ENCODE peak calls at places on chromosomes 16 and 17, in seven cellular contexts. B is progenitor cell of endocrine pancreas, H is foreskin fibroblast, R is prostate gland, V is RWPE1, O is fibroblast of mammary gland, U is HFF-Myc. C is an unnamed sample.

GRCh38 chr17:74117999-74118421 is 85.5 kb upstream of the RPL38 start:
- DNase-seq in H (no peak), V (no peak), B (no peak), O (no peak), R (no peak), U (no peak), C (no peak)

GRCh38 chr16:74304164-74304834 is 7.7 kb downstream of the PSMD7 start:
- DNase-seq in H (no peak), V (peak), B (no peak), U (no peak), R (no peak), O (peak), C (no peak)

GRCh38 chr17:58249270-58250133 is 11.1 kb downstream of the LPO start:
- DNase-seq in U (peak), O (peak), H (peak), R (peak), V (peak), B (peak), C (no peak)

GRCh38 chr17:50883850-50884291 is 17.7 kb upstream of the TOB1 start:
- DNase-seq in V (no peak), R (no peak), O (no peak), U (no peak), B (no peak), H (no peak), C (no peak)

GRCh38 chr17:71412803-71413202 is 708.0 kb upstream of the SOX9 start:
- DNase-seq in H (peak), U (peak), V (peak), R (no peak), O (peak), B (no peak), C (peak)

GRCh38 chr16:50644730-50645129 is 36.4 kb downstream of the SNX20 start:
- DNase-seq in H (no peak), V (peak), R (no peak), O (no peak), U (no peak), B (no peak), C (no peak)

GRCh38 chr16:89687092-89687940 is 827 bp downstream of the CDK10 start:
- DNase-seq in U (no peak), O (peak), B (peak), V (peak), R (no peak), H (peak), C (no peak)

GRCh38 chr16:56451753-56452689 is 667 bp downstream of the OGFOD1 start:
- DNase-seq in H (peak), U (peak), O (peak), R (peak), V (peak), B (no peak), C (no peak)

DNA sequence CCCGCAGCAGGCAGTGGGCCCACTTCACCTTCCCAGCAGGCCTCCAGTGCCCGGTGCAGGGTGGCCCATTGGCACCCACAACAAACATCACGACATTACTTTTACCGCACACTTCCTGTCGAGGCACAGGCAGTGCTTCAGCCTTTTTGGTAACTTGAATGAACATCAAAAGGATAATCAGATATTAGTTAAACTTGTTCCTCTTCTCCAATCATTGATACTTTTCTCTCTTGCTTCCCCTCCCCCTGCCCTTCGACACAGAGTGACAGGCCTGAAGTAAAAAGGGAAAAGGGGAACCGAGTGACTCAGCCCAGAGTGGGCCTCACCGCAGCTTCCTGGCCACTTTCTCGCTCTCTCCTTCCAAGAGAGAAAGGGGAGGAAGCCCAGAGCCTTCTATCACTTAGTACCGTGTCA is 507.0 kb downstream of the MAF start:
- DNase-seq in H (no peak), V (no peak), R (no peak), U (no peak), B (no peak), O (no peak), C (no peak)
- TF ChIP-seq CTCF in H (no peak), V (no peak), R (no peak), U (no peak), B (no peak), O (no peak), C (no peak)

DNA sequence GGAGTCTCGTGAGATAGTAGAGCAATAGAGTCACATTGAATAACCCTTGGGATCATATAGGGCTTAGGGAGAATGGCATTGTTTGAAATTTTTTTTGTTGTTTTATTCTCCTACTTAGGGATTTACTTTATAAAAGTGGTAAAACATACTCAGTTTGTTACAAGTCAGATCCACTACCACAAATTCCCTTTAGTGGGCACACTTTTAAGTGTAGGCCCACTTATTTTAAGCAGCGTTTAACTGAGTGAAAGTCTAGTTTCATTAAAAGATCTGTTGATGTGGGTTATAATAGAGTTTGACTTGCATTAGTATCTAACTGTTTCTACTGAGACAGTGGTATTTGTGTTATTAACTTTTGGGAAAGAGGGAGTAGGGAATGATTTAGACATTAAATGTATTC is 49.3 kb downstream of the USP10 start:
- DNase-seq in U (no peak), O (no peak), R (no peak), H (no peak), V (no peak), B (no peak), C (no peak)
- TF ChIP-seq CTCF in U (no peak), O (no peak), R (no peak), H (no peak), V (no peak), B (no peak), C (no peak)

GRCh38 chr17:77011173-77012011 is 129.4 kb upstream of the SEC14L1 start:
- DNase-seq in O (peak), R (peak), V (peak), U (peak), H (peak), B (no peak), C (no peak)
- TF ChIP-seq CTCF in O (peak), R (peak), V (peak), U (peak), H (peak), B (peak), C (peak)

DNA sequence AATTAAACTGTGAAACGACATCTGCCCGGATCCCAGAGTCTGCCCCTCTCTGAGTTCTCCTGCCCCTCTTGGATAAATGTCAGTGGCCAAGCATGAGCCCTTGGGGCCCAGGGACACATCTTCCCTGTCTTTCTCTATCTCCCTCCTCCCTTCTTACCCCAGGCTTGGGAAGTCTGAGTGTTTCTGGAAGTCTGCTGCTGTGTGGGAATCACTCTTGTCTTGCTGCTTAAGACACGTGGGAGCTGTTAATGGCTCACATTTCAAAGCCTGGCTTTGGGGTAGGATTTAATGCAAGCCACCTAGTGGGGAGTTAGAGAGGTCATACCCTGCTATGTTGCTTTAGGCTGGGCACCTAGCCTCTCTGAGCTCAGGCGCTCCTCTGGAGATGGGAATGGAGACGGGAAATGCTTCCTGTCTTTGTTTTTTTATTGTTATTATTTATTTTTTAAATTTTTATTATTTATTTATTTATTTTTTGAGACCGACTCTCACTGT is 218.5 kb upstream of the CIBAR2 start:
- DNase-seq in O (peak), V (peak), H (peak), B (no peak), R (peak), U (peak), C (peak)
- TF ChIP-seq CTCF in O (peak), V (peak), H (peak), B (peak), R (peak), U (peak), C (peak)

C was measured in AG04449.